ENCODE peak calls at places on chromosomes 3 and 15, in seven cellular contexts. One of them, this sample, is unnamed.

GRCh38 chr3:168088106-168088722 is 7.5 kb downstream of the GOLIM4 start:
- DNase-seq in GM03348: no peak
- DNase-seq in effector CD4-positive, alpha-beta T cell: no peak
- DNase-seq in cardiac fibroblast: peak
- DNase-seq in GM12891: no peak
- DNase-seq in A673: peak
- DNase-seq in kidney tubule cell: peak
- DNase-seq in this sample: no peak

GRCh38 chr15:82986442-82986780 is 401 bp downstream of the RAMAC start:
- DNase-seq in kidney tubule cell: no peak
- DNase-seq in cardiac fibroblast: no peak
- DNase-seq in effector CD4-positive, alpha-beta T cell: no peak
- DNase-seq in GM03348: no peak
- DNase-seq in A673: peak
- DNase-seq in GM12891: peak
- DNase-seq in this sample: no peak

GRCh38 chr3:168654700-168655099 is 559.0 kb upstream of the GOLIM4 start:
- DNase-seq in GM03348: no peak
- DNase-seq in kidney tubule cell: no peak
- DNase-seq in A673: no peak
- DNase-seq in effector CD4-positive, alpha-beta T cell: no peak
- DNase-seq in cardiac fibroblast: no peak
- DNase-seq in GM12891: no peak
- DNase-seq in this sample: no peak

GRCh38 chr15:62390793-62391543 is 225.9 kb upstream of the C2CD4B start:
- DNase-seq in GM03348: peak
- DNase-seq in kidney tubule cell: peak
- DNase-seq in A673: peak
- DNase-seq in cardiac fibroblast: peak
- DNase-seq in GM12891: peak
- DNase-seq in effector CD4-positive, alpha-beta T cell: no peak
- DNase-seq in this sample: peak

GRCh38 chr3:31572605-31573459 is 40.1 kb downstream of the STT3B start:
- DNase-seq in kidney tubule cell: no peak
- DNase-seq in cardiac fibroblast: no peak
- DNase-seq in A673: no peak
- DNase-seq in GM03348: no peak
- DNase-seq in GM12891: no peak
- DNase-seq in effector CD4-positive, alpha-beta T cell: no peak
- DNase-seq in this sample: no peak

GRCh38 chr15:39429898-39430357 is 151.0 kb upstream of the THBS1 start:
- DNase-seq in GM03348: peak
- DNase-seq in GM12891: no peak
- DNase-seq in kidney tubule cell: peak
- DNase-seq in A673: no peak
- DNase-seq in effector CD4-positive, alpha-beta T cell: no peak
- DNase-seq in cardiac fibroblast: peak
- DNase-seq in this sample: no peak

GRCh38 chr3:127800508-127800907 is 21.8 kb downstream of the MGLL start:
- DNase-seq in effector CD4-positive, alpha-beta T cell: no peak
- DNase-seq in cardiac fibroblast: peak
- DNase-seq in GM12891: no peak
- DNase-seq in A673: no peak
- DNase-seq in GM03348: no peak
- DNase-seq in kidney tubule cell: peak
- DNase-seq in this sample: no peak

GRCh38 chr15:38438031-38438986 is 15.6 kb upstream of the FAM98B start:
- DNase-seq in GM12891: no peak
- DNase-seq in kidney tubule cell: no peak
- DNase-seq in A673: no peak
- DNase-seq in GM03348: no peak
- DNase-seq in effector CD4-positive, alpha-beta T cell: no peak
- DNase-seq in cardiac fibroblast: peak
- DNase-seq in this sample: no peak

GRCh38 chr3:62833538-62833937 is 41.7 kb downstream of the CADPS start:
- DNase-seq in cardiac fibroblast: peak
- DNase-seq in GM12891: no peak
- DNase-seq in GM03348: peak
- DNase-seq in effector CD4-positive, alpha-beta T cell: no peak
- DNase-seq in kidney tubule cell: peak
- DNase-seq in A673: peak
- DNase-seq in this sample: no peak

GRCh38 chr3:12959838-12960378 is 113.3 kb downstream of the IQSEC1 start:
- DNase-seq in A673: no peak
- DNase-seq in effector CD4-positive, alpha-beta T cell: no peak
- DNase-seq in cardiac fibroblast: no peak
- DNase-seq in GM03348: no peak
- DNase-seq in kidney tubule cell: no peak
- DNase-seq in GM12891: no peak
- DNase-seq in this sample: peak

This sample was measured in Right ventricle myocardium inferior.